ENCODE peak calls at places on chromosomes 13 and 19, in seven cellular contexts. K is HCT116, S is heart left ventricle, O is DND-41, F is adipocyte, N is IMR-90, Z is cardiac fibroblast. A is an unnamed sample.
A peak's percentile ranks its signal among the peaks of the same experiment; 100 is the strongest.

GRCh38 chr19:22331521-22331920 is 45.3 kb downstream of the ZNF729 start:
- DNase-seq in S (no peak), N (no peak), Z (no peak), F (no peak), K (no peak), O (no peak), A (no peak)

GRCh38 chr19:11481777-11482383 is 1.0 kb upstream of the ELAVL3 start:
- DNase-seq in K (no peak), Z (peak; percentile 92), S (peak; percentile 70), O (no peak), N (peak; percentile 85), F (peak; percentile 74), A (peak; percentile 67)

GRCh38 chr19:45162464-45163143 is 1.8 kb upstream of the NKPD1 start:
- DNase-seq in F (no peak), N (no peak), Z (no peak), S (no peak), K (no peak), O (no peak), A (no peak)

GRCh38 chr13:36030670-36031331 is 100.4 kb downstream of the DCLK1 start:
- DNase-seq in S (no peak), Z (peak; percentile 93), N (peak; percentile 18), K (no peak), O (no peak), F (peak; percentile 56), A (no peak)

GRCh38 chr13:103996733-103997132 is 930.5 kb upstream of the SLC10A2 start:
- DNase-seq in N (peak; percentile 3), F (no peak), O (no peak), K (no peak), Z (no peak), S (no peak), A (no peak)

GRCh38 chr19:1630012-1630411 is 22.4 kb downstream of the TCF3 start:
- DNase-seq in F (no peak), S (no peak), K (no peak), O (no peak), N (no peak), Z (no peak), A (no peak)

GRCh38 chr13:39676315-39676876 is 20.9 kb downstream of the COG6 start:
- DNase-seq in O (no peak), S (no peak), Z (peak; percentile 72), F (peak; percentile 84), N (peak; percentile 39), K (peak; percentile 40), A (no peak)

GRCh38 chr19:40461669-40462221 is 3.8 kb downstream of the BLVRB start:
- DNase-seq in F (no peak), S (no peak), O (no peak), K (no peak), N (no peak), Z (no peak), A (peak; percentile 78)

GRCh38 chr13:30580852-30581502 is 36.7 kb upstream of the USPL1 start:
- DNase-seq in O (no peak), K (no peak), N (no peak), S (no peak), Z (no peak), F (no peak), A (no peak)

GRCh38 chr19:20660473-20660872 is 898 bp downstream of the ZNF626 start:
- DNase-seq in N (no peak), Z (no peak), S (no peak), K (no peak), F (no peak), O (no peak), A (no peak)

GRCh38 chr19:13507053-13507611 is 853 bp upstream of the CACNA1A start:
- DNase-seq in Z (no peak), N (peak; percentile 56), F (peak; percentile 4), K (no peak), S (no peak), O (no peak), A (no peak)

GRCh38 chr19:13505761-13506549 is at the start of gene CACNA1A:
- DNase-seq in Z (peak; percentile 10), O (no peak), F (peak; percentile 51), S (peak; percentile 18), K (no peak), N (peak; percentile 19), A (no peak)

GRCh38 chr19:13503570-13504235 is 2.6 kb downstream of the CACNA1A start:
- DNase-seq in O (no peak), K (no peak), N (no peak), S (no peak), Z (no peak), F (no peak), A (no peak)

GRCh38 chr19:13506550-13506878 is 235 bp upstream of the CACNA1A start:
- DNase-seq in N (peak; percentile 54), S (no peak), F (peak; percentile 18), Z (peak; percentile 16), K (no peak), O (no peak), A (no peak)

GRCh38 chr19:13505164-13505695 is 1.0 kb downstream of the CACNA1A start:
- DNase-seq in K (no peak), F (no peak), Z (no peak), S (no peak), O (no peak), N (no peak), A (no peak)
- H3K4me3 ChIP-seq in K (no peak overlapping the region), F (peak overlapping the region; percentile 85), Z (no peak overlapping the region), S (no peak overlapping the region), O (no peak overlapping the region), N (peak overlapping the region; percentile 74), A (no peak overlapping the region)

GRCh38 chr19:47068246-47068645 is 19.8 kb upstream of the TMEM160 start:
- DNase-seq in K (no peak), N (no peak), Z (no peak), O (no peak), S (no peak), F (no peak), A (no peak)

GRCh38 chr19:47070756-47071155 is 22.3 kb upstream of the TMEM160 start:
- DNase-seq in N (no peak), S (no peak), K (no peak), O (no peak), F (no peak), Z (no peak), A (no peak)

GRCh38 chr19:47071731-47072130 is 23.3 kb upstream of the TMEM160 start:
- DNase-seq in S (no peak), Z (no peak), K (no peak), N (no peak), F (no peak), O (no peak), A (no peak)

GRCh38 chr19:47068876-47069406 is 20.5 kb upstream of the TMEM160 start:
- DNase-seq in K (no peak), F (no peak), O (no peak), Z (no peak), S (no peak), N (no peak), A (no peak)

GRCh38 chr19:47069795-47070194 is 21.4 kb upstream of the TMEM160 start:
- DNase-seq in N (no peak), K (no peak), S (no peak), F (no peak), Z (no peak), O (no peak), A (no peak)
- H3K4me3 ChIP-seq in N (no peak overlapping the region), K (no peak overlapping the region), S (no peak overlapping the region), F (no peak overlapping the region), Z (no peak overlapping the region), O (no peak overlapping the region), A (no peak overlapping the region)

GRCh38 chr13:33761744-33762143 is 56.2 kb upstream of the RFC3 start:
- DNase-seq in F (peak; percentile 27), K (peak; percentile 33), S (no peak), N (no peak), Z (no peak), O (no peak), A (no peak)
- H3K4me3 ChIP-seq in F (no peak overlapping the region), K (no peak overlapping the region), S (no peak overlapping the region), N (no peak overlapping the region), Z (no peak overlapping the region), O (no peak overlapping the region), A (no peak overlapping the region)

DNA sequence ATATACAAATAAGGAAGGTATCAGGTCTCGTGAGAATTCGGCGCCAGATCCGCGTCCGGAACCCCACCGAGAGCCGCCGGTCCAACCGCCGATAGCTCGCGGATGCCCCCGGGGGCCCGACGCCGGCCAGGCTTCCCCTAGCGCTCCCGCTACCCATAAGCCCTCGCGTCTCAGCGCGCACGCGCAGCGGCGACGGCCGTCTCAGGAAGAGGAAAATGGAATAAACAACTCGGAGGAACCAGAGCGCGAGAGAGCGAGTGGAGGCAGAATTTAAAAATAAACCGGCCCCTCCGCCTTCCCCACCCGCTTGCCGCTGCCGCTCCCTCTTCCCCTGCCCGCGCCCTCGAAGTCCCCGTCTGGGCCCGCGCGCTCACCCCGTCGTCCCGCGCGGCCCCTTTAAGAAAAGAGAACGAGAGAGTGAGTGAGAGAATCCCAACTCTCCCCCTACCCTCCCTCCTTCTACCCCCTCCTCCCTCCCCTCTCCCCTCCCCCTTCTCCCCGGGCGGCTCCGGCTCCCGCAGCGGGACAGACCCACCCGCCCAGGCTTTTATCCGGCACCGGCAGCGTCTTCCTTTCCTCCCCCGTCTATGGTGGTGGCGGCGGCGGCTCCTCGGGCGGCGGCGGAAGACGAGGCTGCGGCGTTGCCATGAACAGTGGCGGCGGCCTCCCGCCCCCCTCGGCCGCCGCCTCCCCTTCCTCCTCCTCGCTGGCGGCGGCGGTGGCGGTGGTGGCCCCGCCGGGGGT is at the start of gene PAN3:
- DNase-seq in K (peak; percentile 78), O (peak; percentile 93), S (peak; percentile 93), F (peak; percentile 97), Z (peak; percentile 94), N (peak; percentile 89), A (peak; percentile 96)
- H3K4me3 ChIP-seq in K (peak within 1 kb of the TSS; percentile 93), O (peak within 1 kb of the TSS; percentile 50), S (peak within 1 kb of the TSS; percentile 92), F (peak within 1 kb of the TSS; percentile 100), Z (peak within 1 kb of the TSS; percentile 76), N (peak within 1 kb of the TSS; percentile 81), A (peak within 1 kb of the TSS; percentile 98)

DNA sequence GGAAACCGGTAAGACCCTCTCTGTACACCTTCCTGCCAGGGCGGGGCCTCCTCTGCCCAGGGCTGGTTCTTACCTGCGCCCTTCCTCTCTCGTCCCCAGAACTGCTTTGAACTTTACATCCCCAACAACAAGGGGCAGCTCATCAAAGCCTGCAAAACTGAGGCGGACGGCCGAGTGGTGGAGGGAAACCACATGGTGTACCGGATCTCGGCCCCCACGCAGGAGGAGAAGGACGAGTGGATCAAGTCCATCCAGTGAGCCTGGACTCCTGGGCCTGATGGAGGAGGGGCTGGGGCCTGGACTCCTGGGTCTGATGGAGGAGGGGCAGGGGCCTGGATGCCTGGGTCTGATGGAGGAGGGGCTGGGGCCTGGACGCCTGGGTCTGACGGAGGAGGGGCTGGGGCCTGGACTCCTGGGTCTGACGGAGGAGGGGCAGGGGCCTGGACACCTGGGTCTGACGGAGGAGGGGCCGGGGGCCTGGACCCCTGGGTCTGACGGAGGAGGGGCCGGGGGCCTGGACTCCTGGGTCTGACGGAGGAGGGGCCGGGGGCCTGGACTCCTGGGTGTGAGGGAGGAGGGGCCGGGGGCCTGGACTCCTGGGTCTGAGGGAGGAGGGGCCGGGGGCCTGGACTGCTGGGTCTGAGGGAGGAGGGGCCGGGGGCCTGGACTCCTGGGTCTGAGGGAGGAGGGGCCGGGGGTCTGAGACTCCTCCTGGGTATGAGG is 9.3 kb downstream of the CYTH2 start:
- DNase-seq in S (no peak), Z (no peak), N (no peak), F (no peak), O (no peak), K (no peak), A (no peak)
- H3K4me3 ChIP-seq in S (no peak overlapping the region), Z (no peak overlapping the region), N (no peak overlapping the region), F (no peak overlapping the region), O (no peak overlapping the region), K (no peak overlapping the region), A (no peak overlapping the region)